ENCODE peak calls at places on chromosomes 7 and 10, in nine cellular contexts. One of them, this sample, is unnamed.

GRCh38 chr10:122461729-122462532 is 578 bp downstream of the HTRA1 start:
- DNase-seq in IMR-90: no peak
- DNase-seq in activated T-helper 1 cell treated with Interleukin-2 at 50 U/mL for 16 hours: no peak
- DNase-seq in Right ventricle myocardium inferior: peak
- DNase-seq in cardiac fibroblast: no peak
- DNase-seq in NCI-H2029: no peak
- DNase-seq in left ventricle myocardium inferior: no peak
- DNase-seq in adrenal gland: no peak
- DNase-seq in mammary epithelial cell: peak
- DNase-seq in this sample: no peak

GRCh38 chr7:129903935-129904334 is 48.8 kb downstream of the UBE2H start:
- DNase-seq in activated T-helper 1 cell treated with Interleukin-2 at 50 U/mL for 16 hours: no peak
- DNase-seq in adrenal gland: no peak
- DNase-seq in cardiac fibroblast: no peak
- DNase-seq in Right ventricle myocardium inferior: no peak
- DNase-seq in NCI-H2029: no peak
- DNase-seq in left ventricle myocardium inferior: no peak
- DNase-seq in mammary epithelial cell: no peak
- DNase-seq in IMR-90: no peak
- DNase-seq in this sample: no peak

GRCh38 chr10:77073066-77073960 is 564.3 kb downstream of the KCNMA1 start:
- DNase-seq in activated T-helper 1 cell treated with Interleukin-2 at 50 U/mL for 16 hours: no peak
- DNase-seq in NCI-H2029: no peak
- DNase-seq in adrenal gland: peak
- DNase-seq in Right ventricle myocardium inferior: no peak
- DNase-seq in mammary epithelial cell: no peak
- DNase-seq in cardiac fibroblast: peak
- DNase-seq in left ventricle myocardium inferior: peak
- DNase-seq in IMR-90: peak
- DNase-seq in this sample: no peak

GRCh38 chr7:27670676-27671075 is 8.0 kb upstream of the HIBADH start:
- DNase-seq in left ventricle myocardium inferior: no peak
- DNase-seq in NCI-H2029: no peak
- DNase-seq in activated T-helper 1 cell treated with Interleukin-2 at 50 U/mL for 16 hours: no peak
- DNase-seq in adrenal gland: no peak
- DNase-seq in Right ventricle myocardium inferior: no peak
- DNase-seq in IMR-90: no peak
- DNase-seq in cardiac fibroblast: no peak
- DNase-seq in mammary epithelial cell: no peak
- DNase-seq in this sample: no peak

GRCh38 chr7:94289071-94289470 is 105.6 kb upstream of the COL1A2 start:
- DNase-seq in adrenal gland: peak
- DNase-seq in IMR-90: peak
- DNase-seq in NCI-H2029: peak
- DNase-seq in cardiac fibroblast: peak
- DNase-seq in mammary epithelial cell: peak
- DNase-seq in activated T-helper 1 cell treated with Interleukin-2 at 50 U/mL for 16 hours: no peak
- DNase-seq in Right ventricle myocardium inferior: no peak
- DNase-seq in left ventricle myocardium inferior: peak
- DNase-seq in this sample: peak

GRCh38 chr7:106947244-106947728 is 82.2 kb downstream of the PIK3CG start:
- DNase-seq in NCI-H2029: peak
- DNase-seq in Right ventricle myocardium inferior: no peak
- DNase-seq in activated T-helper 1 cell treated with Interleukin-2 at 50 U/mL for 16 hours: no peak
- DNase-seq in left ventricle myocardium inferior: no peak
- DNase-seq in mammary epithelial cell: peak
- DNase-seq in adrenal gland: peak
- DNase-seq in IMR-90: peak
- DNase-seq in cardiac fibroblast: peak
- DNase-seq in this sample: peak

GRCh38 chr7:128152721-128153120 is 88.4 kb upstream of the LEP start:
- DNase-seq in activated T-helper 1 cell treated with Interleukin-2 at 50 U/mL for 16 hours: no peak
- DNase-seq in NCI-H2029: no peak
- DNase-seq in Right ventricle myocardium inferior: no peak
- DNase-seq in cardiac fibroblast: no peak
- DNase-seq in mammary epithelial cell: no peak
- DNase-seq in adrenal gland: no peak
- DNase-seq in IMR-90: no peak
- DNase-seq in left ventricle myocardium inferior: no peak
- DNase-seq in this sample: no peak

GRCh38 chr10:79417266-79417665 is 28.2 kb downstream of the ZCCHC24 start:
- DNase-seq in activated T-helper 1 cell treated with Interleukin-2 at 50 U/mL for 16 hours: no peak
- DNase-seq in NCI-H2029: no peak
- DNase-seq in left ventricle myocardium inferior: peak
- DNase-seq in Right ventricle myocardium inferior: peak
- DNase-seq in mammary epithelial cell: no peak
- DNase-seq in IMR-90: no peak
- DNase-seq in adrenal gland: no peak
- DNase-seq in cardiac fibroblast: no peak
- DNase-seq in this sample: no peak

GRCh38 chr7:4069268-4070095 is 612.6 kb upstream of the FOXK1 start:
- DNase-seq in adrenal gland: no peak
- DNase-seq in Right ventricle myocardium inferior: no peak
- DNase-seq in cardiac fibroblast: no peak
- DNase-seq in IMR-90: no peak
- DNase-seq in mammary epithelial cell: no peak
- DNase-seq in left ventricle myocardium inferior: no peak
- DNase-seq in NCI-H2029: no peak
- DNase-seq in activated T-helper 1 cell treated with Interleukin-2 at 50 U/mL for 16 hours: no peak
- DNase-seq in this sample: no peak

GRCh38 chr10:133143546-133143945 is 16.5 kb upstream of the KNDC1 start:
- DNase-seq in activated T-helper 1 cell treated with Interleukin-2 at 50 U/mL for 16 hours: no peak
- DNase-seq in adrenal gland: peak
- DNase-seq in IMR-90: no peak
- DNase-seq in left ventricle myocardium inferior: no peak
- DNase-seq in NCI-H2029: no peak
- DNase-seq in cardiac fibroblast: no peak
- DNase-seq in Right ventricle myocardium inferior: no peak
- DNase-seq in mammary epithelial cell: no peak
- DNase-seq in this sample: no peak

GRCh38 chr10:43257210-43258031 is 9.4 kb downstream of the RASGEF1A start:
- DNase-seq in left ventricle myocardium inferior: no peak
- DNase-seq in NCI-H2029: no peak
- DNase-seq in IMR-90: no peak
- DNase-seq in Right ventricle myocardium inferior: peak
- DNase-seq in activated T-helper 1 cell treated with Interleukin-2 at 50 U/mL for 16 hours: no peak
- DNase-seq in mammary epithelial cell: no peak
- DNase-seq in cardiac fibroblast: no peak
- DNase-seq in adrenal gland: peak
- DNase-seq in this sample: no peak

GRCh38 chr10:86330778-86331763 is 35.5 kb downstream of the GRID1 start:
- DNase-seq in cardiac fibroblast: no peak
- DNase-seq in Right ventricle myocardium inferior: no peak
- DNase-seq in IMR-90: no peak
- DNase-seq in left ventricle myocardium inferior: no peak
- DNase-seq in NCI-H2029: no peak
- DNase-seq in activated T-helper 1 cell treated with Interleukin-2 at 50 U/mL for 16 hours: no peak
- DNase-seq in mammary epithelial cell: no peak
- DNase-seq in adrenal gland: no peak
- DNase-seq in this sample: no peak

GRCh38 chr7:144384555-144385245 is 18.8 kb downstream of the NOBOX start:
- DNase-seq in IMR-90: no peak
- DNase-seq in Right ventricle myocardium inferior: no peak
- DNase-seq in NCI-H2029: no peak
- DNase-seq in adrenal gland: no peak
- DNase-seq in activated T-helper 1 cell treated with Interleukin-2 at 50 U/mL for 16 hours: no peak
- DNase-seq in mammary epithelial cell: peak
- DNase-seq in left ventricle myocardium inferior: no peak
- DNase-seq in cardiac fibroblast: peak
- DNase-seq in this sample: no peak

GRCh38 chr10:80407836-80408197 is 534 bp upstream of the PRXL2A start:
- DNase-seq in activated T-helper 1 cell treated with Interleukin-2 at 50 U/mL for 16 hours: no peak
- DNase-seq in NCI-H2029: no peak
- DNase-seq in mammary epithelial cell: peak
- DNase-seq in cardiac fibroblast: no peak
- DNase-seq in left ventricle myocardium inferior: no peak
- DNase-seq in IMR-90: no peak
- DNase-seq in adrenal gland: no peak
- DNase-seq in Right ventricle myocardium inferior: no peak
- DNase-seq in this sample: no peak

GRCh38 chr10:45443101-45444009 is 69.3 kb downstream of the ALOX5 start:
- DNase-seq in cardiac fibroblast: no peak
- DNase-seq in left ventricle myocardium inferior: no peak
- DNase-seq in IMR-90: no peak
- DNase-seq in activated T-helper 1 cell treated with Interleukin-2 at 50 U/mL for 16 hours: no peak
- DNase-seq in adrenal gland: no peak
- DNase-seq in NCI-H2029: no peak
- DNase-seq in mammary epithelial cell: no peak
- DNase-seq in Right ventricle myocardium inferior: no peak
- DNase-seq in this sample: no peak

GRCh38 chr10:61796785-61797184 is 104.7 kb upstream of the ARID5B start:
- DNase-seq in mammary epithelial cell: no peak
- DNase-seq in left ventricle myocardium inferior: no peak
- DNase-seq in Right ventricle myocardium inferior: no peak
- DNase-seq in NCI-H2029: no peak
- DNase-seq in cardiac fibroblast: no peak
- DNase-seq in activated T-helper 1 cell treated with Interleukin-2 at 50 U/mL for 16 hours: no peak
- DNase-seq in IMR-90: no peak
- DNase-seq in adrenal gland: no peak
- DNase-seq in this sample: no peak

GRCh38 chr10:99461230-99461629 is 30.8 kb upstream of the GOT1 start:
- DNase-seq in left ventricle myocardium inferior: no peak
- DNase-seq in Right ventricle myocardium inferior: no peak
- DNase-seq in mammary epithelial cell: peak
- DNase-seq in IMR-90: peak
- DNase-seq in cardiac fibroblast: no peak
- DNase-seq in activated T-helper 1 cell treated with Interleukin-2 at 50 U/mL for 16 hours: no peak
- DNase-seq in NCI-H2029: no peak
- DNase-seq in adrenal gland: no peak
- DNase-seq in this sample: no peak

GRCh38 chr10:109619914-109620313 is 303.4 kb downstream of the XPNPEP1 start:
- DNase-seq in NCI-H2029: no peak
- DNase-seq in left ventricle myocardium inferior: no peak
- DNase-seq in adrenal gland: no peak
- DNase-seq in cardiac fibroblast: no peak
- DNase-seq in Right ventricle myocardium inferior: no peak
- DNase-seq in IMR-90: no peak
- DNase-seq in mammary epithelial cell: no peak
- DNase-seq in activated T-helper 1 cell treated with Interleukin-2 at 50 U/mL for 16 hours: no peak
- DNase-seq in this sample: no peak

GRCh38 chr10:47406870-47407648 is 23.0 kb upstream of the ZNF488 start:
- DNase-seq in IMR-90: peak
- DNase-seq in left ventricle myocardium inferior: no peak
- DNase-seq in mammary epithelial cell: peak
- DNase-seq in Right ventricle myocardium inferior: no peak
- DNase-seq in NCI-H2029: no peak
- DNase-seq in cardiac fibroblast: peak
- DNase-seq in activated T-helper 1 cell treated with Interleukin-2 at 50 U/mL for 16 hours: no peak
- DNase-seq in adrenal gland: no peak
- DNase-seq in this sample: no peak

GRCh38 chr10:80324086-80324485 is 32.5 kb downstream of the DYDC1 start:
- DNase-seq in IMR-90: peak
- DNase-seq in adrenal gland: no peak
- DNase-seq in left ventricle myocardium inferior: no peak
- DNase-seq in cardiac fibroblast: peak
- DNase-seq in mammary epithelial cell: peak
- DNase-seq in NCI-H2029: no peak
- DNase-seq in activated T-helper 1 cell treated with Interleukin-2 at 50 U/mL for 16 hours: no peak
- DNase-seq in Right ventricle myocardium inferior: no peak
- DNase-seq in this sample: no peak

GRCh38 chr7:92625617-92626016 is 35.4 kb upstream of the FAM133B start:
- DNase-seq in adrenal gland: no peak
- DNase-seq in IMR-90: peak
- DNase-seq in NCI-H2029: no peak
- DNase-seq in left ventricle myocardium inferior: no peak
- DNase-seq in cardiac fibroblast: no peak
- DNase-seq in activated T-helper 1 cell treated with Interleukin-2 at 50 U/mL for 16 hours: no peak
- DNase-seq in mammary epithelial cell: peak
- DNase-seq in Right ventricle myocardium inferior: no peak
- DNase-seq in this sample: no peak

GRCh38 chr10:117743517-117743916 is 201.0 kb downstream of the EMX2 start:
- DNase-seq in NCI-H2029: no peak
- DNase-seq in mammary epithelial cell: no peak
- DNase-seq in cardiac fibroblast: no peak
- DNase-seq in activated T-helper 1 cell treated with Interleukin-2 at 50 U/mL for 16 hours: no peak
- DNase-seq in adrenal gland: no peak
- DNase-seq in Right ventricle myocardium inferior: no peak
- DNase-seq in IMR-90: no peak
- DNase-seq in left ventricle myocardium inferior: no peak
- DNase-seq in this sample: no peak

GRCh38 chr7:26653430-26653911 is 210.9 kb downstream of the SKAP2 start:
- DNase-seq in cardiac fibroblast: peak
- DNase-seq in activated T-helper 1 cell treated with Interleukin-2 at 50 U/mL for 16 hours: no peak
- DNase-seq in NCI-H2029: peak
- DNase-seq in IMR-90: no peak
- DNase-seq in mammary epithelial cell: peak
- DNase-seq in left ventricle myocardium inferior: no peak
- DNase-seq in adrenal gland: peak
- DNase-seq in Right ventricle myocardium inferior: no peak
- DNase-seq in this sample: no peak

GRCh38 chr7:45682358-45682735 is 108.2 kb downstream of the ADCY1 start:
- DNase-seq in left ventricle myocardium inferior: no peak
- DNase-seq in activated T-helper 1 cell treated with Interleukin-2 at 50 U/mL for 16 hours: no peak
- DNase-seq in NCI-H2029: no peak
- DNase-seq in mammary epithelial cell: no peak
- DNase-seq in cardiac fibroblast: no peak
- DNase-seq in Right ventricle myocardium inferior: no peak
- DNase-seq in IMR-90: no peak
- DNase-seq in adrenal gland: no peak
- DNase-seq in this sample: no peak

GRCh38 chr7:99791667-99792356 is 7.8 kb upstream of the CYP3A4 start:
- DNase-seq in left ventricle myocardium inferior: no peak
- DNase-seq in IMR-90: no peak
- DNase-seq in NCI-H2029: no peak
- DNase-seq in mammary epithelial cell: peak
- DNase-seq in adrenal gland: peak
- DNase-seq in activated T-helper 1 cell treated with Interleukin-2 at 50 U/mL for 16 hours: no peak
- DNase-seq in Right ventricle myocardium inferior: no peak
- DNase-seq in cardiac fibroblast: no peak
- DNase-seq in this sample: no peak

GRCh38 chr10:44822349-44822748 is 88.8 kb upstream of the TMEM72 start:
- DNase-seq in activated T-helper 1 cell treated with Interleukin-2 at 50 U/mL for 16 hours: no peak
- DNase-seq in mammary epithelial cell: no peak
- DNase-seq in cardiac fibroblast: no peak
- DNase-seq in IMR-90: no peak
- DNase-seq in left ventricle myocardium inferior: no peak
- DNase-seq in NCI-H2029: no peak
- DNase-seq in adrenal gland: no peak
- DNase-seq in Right ventricle myocardium inferior: no peak
- DNase-seq in this sample: no peak

GRCh38 chr7:49866910-49867309 is 93.5 kb downstream of the VWC2 start:
- DNase-seq in adrenal gland: no peak
- DNase-seq in left ventricle myocardium inferior: no peak
- DNase-seq in mammary epithelial cell: no peak
- DNase-seq in NCI-H2029: no peak
- DNase-seq in Right ventricle myocardium inferior: no peak
- DNase-seq in activated T-helper 1 cell treated with Interleukin-2 at 50 U/mL for 16 hours: no peak
- DNase-seq in IMR-90: no peak
- DNase-seq in cardiac fibroblast: no peak
- DNase-seq in this sample: no peak

GRCh38 chr7:121259826-121260225 is 69.0 kb upstream of the WNT16 start:
- DNase-seq in NCI-H2029: peak
- DNase-seq in cardiac fibroblast: peak
- DNase-seq in adrenal gland: no peak
- DNase-seq in IMR-90: no peak
- DNase-seq in Right ventricle myocardium inferior: no peak
- DNase-seq in activated T-helper 1 cell treated with Interleukin-2 at 50 U/mL for 16 hours: no peak
- DNase-seq in mammary epithelial cell: no peak
- DNase-seq in left ventricle myocardium inferior: no peak
- DNase-seq in this sample: no peak

GRCh38 chr10:514137-514671 is 175.3 kb downstream of the DIP2C start:
- DNase-seq in mammary epithelial cell: no peak
- DNase-seq in activated T-helper 1 cell treated with Interleukin-2 at 50 U/mL for 16 hours: no peak
- DNase-seq in cardiac fibroblast: no peak
- DNase-seq in adrenal gland: no peak
- DNase-seq in IMR-90: no peak
- DNase-seq in Right ventricle myocardium inferior: peak
- DNase-seq in left ventricle myocardium inferior: peak
- DNase-seq in NCI-H2029: peak
- DNase-seq in this sample: no peak

GRCh38 chr7:19747740-19748339 is 25.6 kb downstream of the TMEM196 start:
- DNase-seq in adrenal gland: no peak
- DNase-seq in activated T-helper 1 cell treated with Interleukin-2 at 50 U/mL for 16 hours: no peak
- DNase-seq in IMR-90: peak
- DNase-seq in NCI-H2029: peak
- DNase-seq in mammary epithelial cell: peak
- DNase-seq in cardiac fibroblast: peak
- DNase-seq in left ventricle myocardium inferior: no peak
- DNase-seq in Right ventricle myocardium inferior: no peak
- DNase-seq in this sample: no peak

GRCh38 chr10:77041636-77042258 is 595.9 kb downstream of the KCNMA1 start:
- DNase-seq in NCI-H2029: no peak
- DNase-seq in IMR-90: no peak
- DNase-seq in cardiac fibroblast: peak
- DNase-seq in mammary epithelial cell: no peak
- DNase-seq in adrenal gland: peak
- DNase-seq in activated T-helper 1 cell treated with Interleukin-2 at 50 U/mL for 16 hours: no peak
- DNase-seq in left ventricle myocardium inferior: no peak
- DNase-seq in Right ventricle myocardium inferior: no peak
- DNase-seq in this sample: no peak